ENCODE peak calls at places on chromosome 22, in four cellular contexts. D, S, Q and X are unnamed samples.

GRCh38 chr22:29320546-29320945 is 5.0 kb upstream of the RASL10A start:
- DNase-seq in D (no peak), S (no peak), Q (no peak), X (no peak)

GRCh38 chr22:38881464-38881871 is 9.5 kb upstream of the CBX6 start:
- DNase-seq in D (peak; percentile 46), S (no peak), Q (no peak), X (peak; percentile 35)

GRCh38 chr22:20610757-20611156 is 103.3 kb downstream of the MED15 start:
- DNase-seq in D (no peak), S (no peak), Q (no peak), X (no peak)

GRCh38 chr22:23251445-23252093 is 71.3 kb downstream of the BCR start:
- DNase-seq in D (peak; percentile 37), S (no peak), Q (no peak), X (no peak)

GRCh38 chr22:17838180-17838865 is 64.1 kb upstream of the BID start:
- DNase-seq in D (no peak), S (no peak), Q (no peak), X (no peak)

GRCh38 chr22:42437488-42438292 is 5.5 kb upstream of the NFAM1 start:
- DNase-seq in D (peak; percentile 84), S (peak; percentile 11), Q (no peak), X (no peak)

GRCh38 chr22:21698430-21699329 is 32.9 kb downstream of the PPIL2 start:
- DNase-seq in D (no peak), S (peak; percentile 25), Q (no peak), X (no peak)

GRCh38 chr22:36014539-36015072 is 14.0 kb downstream of the RBFOX2 start:
- DNase-seq in D (no peak), S (no peak), Q (no peak), X (no peak)

GRCh38 chr22:23677701-23677995 is 13.2 kb upstream of the RGL4 start:
- DNase-seq in D (no peak), S (no peak), Q (no peak), X (no peak)

GRCh38 chr22:40414838-40415505 is 44.6 kb downstream of the SGSM3 start:
- DNase-seq in D (no peak), S (no peak), Q (no peak), X (no peak)

GRCh38 chr22:42261266-42261665 is 9.2 kb downstream of the TCF20 start:
- DNase-seq in D (no peak), S (no peak), Q (no peak), X (no peak)

GRCh38 chr22:49334589-49334873 is 493.1 kb downstream of the BRD1 start:
- DNase-seq in D (no peak), S (no peak), Q (no peak), X (no peak)

GRCh38 chr22:39437836-39438704 is 18.7 kb upstream of the MGAT3 start:
- DNase-seq in D (no peak), S (no peak), Q (no peak), X (no peak)

GRCh38 chr22:40329021-40329456 is 17.3 kb upstream of the ADSL start:
- DNase-seq in D (no peak), S (no peak), Q (no peak), X (no peak)

GRCh38 chr22:21974058-21974649 is 8.4 kb downstream of the TOP3B start:
- DNase-seq in D (no peak), S (no peak), Q (no peak), X (no peak)

GRCh38 chr22:17807571-17808410 is 33.5 kb upstream of the BID start:
- DNase-seq in D (no peak), S (no peak), Q (no peak), X (no peak)

GRCh38 chr22:20437253-20438065 is at the start of gene SCARF2:
- DNase-seq in D (no peak), S (no peak), Q (no peak), X (peak; percentile 26)

GRCh38 chr22:33524511-33525270 is 395.6 kb downstream of the LARGE1 start:
- DNase-seq in D (no peak), S (no peak), Q (peak; percentile 73), X (no peak)

GRCh38 chr22:27107005-27107404 is 449.6 kb downstream of the MIAT start:
- DNase-seq in D (no peak), S (no peak), Q (no peak), X (no peak)

GRCh38 chr22:27110985-27111451 is 453.6 kb downstream of the MIAT start:
- DNase-seq in D (no peak), S (peak; percentile 90), Q (no peak), X (no peak)

GRCh38 chr22:27107824-27108223 is 450.4 kb downstream of the MIAT start:
- DNase-seq in D (peak; percentile 55), S (peak; percentile 97), Q (peak; percentile 99), X (peak; percentile 90)

GRCh38 chr22:27105142-27106025 is 448.0 kb downstream of the MIAT start:
- DNase-seq in D (peak; percentile 38), S (peak; percentile 95), Q (no peak), X (peak; percentile 89)

GRCh38 chr22:27108425-27109114 is 451.2 kb downstream of the MIAT start:
- DNase-seq in D (no peak), S (no peak), Q (no peak), X (no peak)
- TF ChIP-seq CTCF in D (no peak), S (no peak), Q (no peak), X (no peak)

GRCh38 chr22:25069758-25070461 is 117.4 kb downstream of the KIAA1671 start:
- DNase-seq in D (no peak), S (no peak), Q (no peak), X (no peak)
- H3K4me3 ChIP-seq in D (no peak overlapping the region), S (no peak overlapping the region), Q (no peak overlapping the region), X (no peak overlapping the region)

GRCh38 chr22:46762238-46763050 is at the start of gene TBC1D22A:
- DNase-seq in D (peak; percentile 96), S (peak; percentile 87), Q (peak; percentile 67), X (peak; percentile 80)
- TF ChIP-seq CTCF in D (no peak), S (no peak), Q (no peak), X (no peak)

DNA sequence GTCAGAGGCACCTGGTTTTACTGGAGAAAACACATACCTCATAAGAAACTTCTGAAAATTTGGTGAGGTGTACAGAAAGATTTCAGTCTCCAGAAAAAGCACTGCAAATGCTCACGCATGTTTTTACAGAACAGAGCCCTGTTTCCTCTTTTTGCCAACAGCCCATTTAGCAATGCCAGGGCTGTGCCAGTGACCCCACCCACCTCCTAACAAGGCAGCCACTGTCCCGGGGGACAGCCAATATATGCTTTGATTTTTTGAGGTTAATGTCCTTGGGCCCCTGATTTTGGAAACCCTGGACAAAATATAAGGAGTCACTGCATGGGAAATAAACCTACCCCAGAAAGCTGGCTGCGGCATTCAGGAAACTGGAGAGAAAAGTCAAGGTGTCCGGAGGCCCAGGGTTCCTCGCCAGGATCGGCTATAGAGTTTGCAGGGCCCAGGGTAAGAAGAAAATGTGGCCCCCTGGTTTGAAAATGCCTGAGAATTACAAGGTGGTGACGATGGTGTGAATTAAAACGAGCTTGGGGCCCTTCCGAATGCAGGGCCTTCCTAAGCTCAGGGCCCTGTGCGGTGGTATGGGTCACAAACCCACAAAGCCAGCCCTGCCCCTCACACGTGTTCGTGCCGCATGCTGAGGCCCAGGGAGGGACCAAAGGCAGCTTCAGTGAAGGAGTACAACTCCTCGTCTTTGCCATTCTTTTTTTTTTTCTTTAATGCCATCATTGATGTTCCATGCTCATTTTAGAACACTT is 71.1 kb upstream of the WNT7B start:
- DNase-seq in D (no peak), S (no peak), Q (no peak), X (no peak)
- H3K4me3 ChIP-seq in D (no peak overlapping the region), S (no peak overlapping the region), Q (no peak overlapping the region), X (no peak overlapping the region)

GRCh38 chr22:37681556-37682049 is 4.5 kb upstream of the NOL12 start:
- DNase-seq in D (peak; percentile 84), S (peak; percentile 70), Q (no peak), X (peak; percentile 63)

GRCh38 chr22:37690901-37691504 is 4.9 kb downstream of the NOL12 start:
- DNase-seq in D (no peak), S (no peak), Q (no peak), X (no peak)

GRCh38 chr22:37690407-37690806 is 4.3 kb downstream of the NOL12 start:
- DNase-seq in D (no peak), S (no peak), Q (no peak), X (no peak)

GRCh38 chr22:37684803-37685615 is 1.1 kb upstream of the NOL12 start:
- DNase-seq in D (peak; percentile 83), S (no peak), Q (no peak), X (no peak)

DNA sequence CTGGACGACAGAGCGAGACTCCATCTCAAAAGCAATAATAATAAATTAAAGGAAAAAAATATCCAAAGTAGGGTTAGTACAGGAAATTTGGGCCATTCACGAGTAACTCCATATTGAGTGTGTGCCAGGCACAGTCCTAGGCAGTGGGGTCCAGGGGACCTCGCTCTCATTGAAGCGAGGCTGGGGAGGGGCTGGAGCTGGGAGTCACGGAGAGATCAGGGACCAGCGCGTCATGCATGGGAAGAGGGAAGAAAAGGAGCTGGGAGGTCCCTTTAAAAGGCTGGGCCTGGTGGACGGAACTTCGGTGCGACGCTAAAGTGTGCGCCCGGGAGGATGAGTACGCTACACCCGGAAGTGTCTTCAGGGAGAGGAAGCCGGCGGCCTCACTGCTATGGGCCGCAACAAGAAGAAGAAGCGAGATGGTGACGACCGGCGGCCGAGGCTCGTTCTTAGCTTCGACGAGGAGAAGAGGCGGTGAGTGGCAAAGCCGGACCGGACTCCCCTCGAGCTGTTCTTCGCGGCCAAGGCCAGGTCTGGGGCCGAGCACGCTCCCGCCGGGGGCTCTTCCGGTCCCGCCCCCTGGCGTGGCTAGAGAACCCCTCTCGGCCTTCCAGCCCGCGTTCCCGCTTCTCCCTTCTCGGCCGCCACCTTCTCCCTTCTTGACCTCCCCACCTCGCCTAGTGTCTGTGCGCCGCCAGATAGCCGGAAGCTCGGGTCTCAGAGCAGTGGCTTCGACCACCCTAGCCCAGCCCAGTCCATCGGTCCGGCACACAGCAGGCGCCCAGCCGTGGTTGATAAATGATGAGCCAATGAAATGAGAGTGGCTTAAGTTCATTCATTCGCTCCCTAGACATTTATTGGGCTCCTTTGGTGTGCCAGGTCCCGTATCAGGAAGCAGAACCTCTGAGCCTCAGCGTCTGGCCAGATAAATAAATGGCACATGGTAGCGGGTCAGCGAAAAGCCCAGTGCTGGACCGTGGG is at the start of gene NOL12:
- DNase-seq in D (peak; percentile 87), S (peak; percentile 77), Q (peak; percentile 25), X (peak; percentile 66)
- TF ChIP-seq CTCF in D (no peak), S (peak; percentile 4), Q (no peak), X (no peak)

GRCh38 chr22:43829904-43830851 is 18.1 kb upstream of the EFCAB6 start:
- DNase-seq in D (no peak), S (no peak), Q (no peak), X (peak; percentile 40)

GRCh38 chr22:43827926-43828710 is 16.0 kb upstream of the EFCAB6 start:
- DNase-seq in D (no peak), S (no peak), Q (no peak), X (no peak)

GRCh38 chr22:43828711-43829447 is 16.8 kb upstream of the EFCAB6 start:
- DNase-seq in D (peak; percentile 27), S (peak; percentile 4), Q (no peak), X (no peak)

GRCh38 chr22:43830931-43831560 is 18.9 kb upstream of the EFCAB6 start:
- DNase-seq in D (no peak), S (no peak), Q (no peak), X (no peak)

GRCh38 chr22:43829448-43829821 is 17.3 kb upstream of the EFCAB6 start:
- DNase-seq in D (no peak), S (no peak), Q (no peak), X (no peak)
- H3K4me3 ChIP-seq in D (no peak overlapping the region), S (no peak overlapping the region), Q (no peak overlapping the region), X (no peak overlapping the region)